ENCODE peak calls at places on chromosomes 13 and 19, in nine cellular contexts. Z is activated CD4-positive, alpha-beta memory T cell treated with anti-CD3 and anti-CD28 coated beads, Interleukin-2, amount 10 ng/mL, durations not matched to agents 7 days and 5 days; I is NCI-H1092; O is activated CD4-positive, alpha-beta T cell treated with anti-CD3 and anti-CD28 coated beads for 36 hours; K is amygdala; E is activated CD8-positive, alpha-beta memory T cell treated with anti-CD3 and anti-CD28 coated beads for 48 hours; D is ACHN; U is Caco-2; F is tibial nerve. T is an unnamed sample.

GRCh38 chr19:3932931-3933810 is at the start of gene NMRK2:
- DNase-seq in F (no peak), E (no peak), K (no peak), I (no peak), Z (no peak), U (no peak), O (peak; percentile 45), D (no peak), T (no peak)

GRCh38 chr19:55495646-55496349 is 7.6 kb downstream of the SSC5D start:
- DNase-seq in D (no peak), E (no peak), U (peak; percentile 47), I (no peak), Z (no peak), O (no peak), F (no peak), K (no peak), T (no peak)

GRCh38 chr19:29805026-29805925 is 6.5 kb upstream of the CCNE1 start:
- DNase-seq in D (no peak), U (no peak), E (no peak), F (no peak), O (no peak), K (no peak), I (no peak), Z (no peak), T (no peak)

GRCh38 chr19:1408300-1409203 is 1.2 kb downstream of the DAZAP1 start:
- DNase-seq in D (peak; percentile 32), I (no peak), U (peak; percentile 38), F (no peak), Z (peak; percentile 67), O (peak; percentile 74), K (no peak), E (no peak), T (peak; percentile 53)

GRCh38 chr13:109568273-109568900 is 218.0 kb downstream of the IRS2 start:
- DNase-seq in K (no peak), O (no peak), Z (no peak), U (no peak), F (no peak), D (no peak), I (no peak), E (no peak), T (peak; percentile 5)

GRCh38 chr19:35284153-35285140 is 2.1 kb downstream of the HAMP start:
- DNase-seq in K (no peak), E (no peak), D (no peak), F (no peak), I (no peak), U (no peak), O (no peak), Z (no peak), T (no peak)

GRCh38 chr19:18399008-18399407 is 1.6 kb upstream of the LRRC25 start:
- DNase-seq in K (no peak), D (no peak), O (no peak), E (no peak), Z (no peak), I (no peak), U (no peak), F (peak; percentile 48), T (peak; percentile 57)

GRCh38 chr19:49282184-49282583 is 42.8 kb downstream of the SLC6A16 start:
- DNase-seq in K (no peak), Z (no peak), U (no peak), D (no peak), O (no peak), I (no peak), E (no peak), F (no peak), T (no peak)

GRCh38 chr13:20360041-20360491 is 127.9 kb upstream of the GJB6 start:
- DNase-seq in I (no peak), F (no peak), Z (no peak), O (no peak), E (no peak), U (no peak), K (no peak), D (no peak), T (no peak)

GRCh38 chr13:41007359-41008118 is 11.6 kb downstream of the ELF1 start:
- DNase-seq in D (no peak), F (no peak), E (no peak), Z (peak; percentile 30), I (no peak), K (no peak), U (no peak), O (peak; percentile 35), T (peak; percentile 35)

GRCh38 chr19:45249261-45250033 is 1.6 kb upstream of the MARK4 start:
- DNase-seq in I (no peak), U (no peak), F (no peak), D (no peak), E (no peak), Z (no peak), O (no peak), K (no peak), T (no peak)

GRCh38 chr13:39474600-39474999 is 128.4 kb downstream of the LHFPL6 start:
- DNase-seq in E (no peak), Z (no peak), U (no peak), D (no peak), K (no peak), I (no peak), F (no peak), O (no peak), T (no peak)

GRCh38 chr19:13803038-13803437 is 7.8 kb downstream of the ZSWIM4 start:
- DNase-seq in E (no peak), D (no peak), Z (no peak), F (no peak), O (no peak), U (no peak), I (no peak), K (no peak), T (no peak)

GRCh38 chr19:9953802-9954542 is 17.7 kb upstream of the OLFM2 start:
- DNase-seq in U (no peak), F (no peak), K (peak; percentile 44), Z (no peak), O (no peak), E (no peak), I (no peak), D (no peak), T (no peak)

GRCh38 chr19:34254552-34255432 is at the start of gene GARRE1:
- DNase-seq in E (peak; percentile 8), U (peak; percentile 65), O (peak; percentile 92), D (peak; percentile 47), I (peak; percentile 53), Z (peak; percentile 37), F (no peak), K (no peak), T (peak; percentile 62)

GRCh38 chr19:56405062-56405461 is 930 bp downstream of the ZNF583 start:
- DNase-seq in K (no peak), O (peak; percentile 41), D (no peak), U (no peak), I (no peak), Z (no peak), E (no peak), F (no peak), T (no peak)

GRCh38 chr19:6044056-6044805 is 66.1 kb downstream of the RFX2 start:
- DNase-seq in D (no peak), K (no peak), E (no peak), I (no peak), O (no peak), Z (no peak), U (no peak), F (no peak), T (no peak)

GRCh38 chr13:84737671-84738070 is 855.4 kb upstream of the SLITRK1 start:
- DNase-seq in F (no peak), I (no peak), Z (no peak), D (no peak), O (no peak), E (no peak), U (no peak), K (no peak), T (no peak)

GRCh38 chr19:16343156-16343555 is 18.5 kb downstream of the KLF2 start:
- DNase-seq in K (no peak), O (no peak), D (no peak), Z (no peak), U (no peak), I (no peak), F (no peak), E (no peak), T (no peak)

GRCh38 chr19:55644842-55645511 is 1.5 kb downstream of the ZNF581 start:
- DNase-seq in K (no peak), D (no peak), I (no peak), Z (no peak), E (no peak), U (no peak), F (no peak), O (peak; percentile 5), T (no peak)

GRCh38 chr19:7871530-7872305 is 2.5 kb downstream of the PRR36 start:
- DNase-seq in Z (peak; percentile 81), O (peak; percentile 97), U (peak; percentile 89), D (peak; percentile 90), E (peak; percentile 57), K (peak; percentile 53), F (peak; percentile 72), I (no peak), T (peak; percentile 94)

GRCh38 chr19:3176715-3177501 is 1.7 kb upstream of the S1PR4 start:
- DNase-seq in O (peak; percentile 88), D (peak; percentile 32), K (no peak), F (no peak), U (no peak), E (peak; percentile 47), I (no peak), Z (peak; percentile 86), T (peak; percentile 79)

GRCh38 chr19:53586277-53586691 is 45.5 kb upstream of the DPRX start:
- DNase-seq in K (no peak), O (no peak), Z (no peak), D (no peak), E (no peak), U (peak; percentile 28), F (no peak), I (no peak), T (no peak)

GRCh38 chr13:85693889-85694511 is 105.2 kb downstream of the SLITRK6 start:
- DNase-seq in D (peak; percentile 2), I (no peak), E (no peak), F (no peak), Z (no peak), U (no peak), O (no peak), K (no peak), T (no peak)

GRCh38 chr13:20654156-20654555 is 49.3 kb upstream of the IL17D start:
- DNase-seq in O (no peak), Z (no peak), U (no peak), E (no peak), F (no peak), I (no peak), K (no peak), D (no peak), T (peak; percentile 5)

GRCh38 chr13:34357435-34358232 is 539.7 kb downstream of the RFC3 start:
- DNase-seq in Z (no peak), F (no peak), D (peak; percentile 33), O (no peak), I (no peak), K (no peak), E (no peak), U (no peak), T (peak; percentile 76)

GRCh38 chr19:2037676-2038255 is 13.3 kb downstream of the MKNK2 start:
- DNase-seq in F (no peak), O (no peak), I (no peak), K (no peak), U (no peak), E (no peak), Z (no peak), D (no peak), T (no peak)

GRCh38 chr19:38556521-38557174 is 61.1 kb downstream of the MAP4K1 start:
- DNase-seq in U (peak; percentile 32), F (no peak), E (no peak), I (no peak), D (no peak), K (no peak), Z (peak; percentile 41), O (no peak), T (no peak)

GRCh38 chr19:10206226-10206873 is 11.6 kb upstream of the DNMT1 start:
- DNase-seq in I (no peak), Z (no peak), U (no peak), D (peak; percentile 13), O (no peak), K (no peak), F (no peak), E (no peak), T (peak; percentile 19)

GRCh38 chr19:36837902-36838783 is at the start of gene ZNF790:
- DNase-seq in I (peak; percentile 79), K (peak; percentile 83), F (peak; percentile 86), D (peak; percentile 41), Z (peak; percentile 87), U (peak; percentile 38), E (peak; percentile 45), O (peak; percentile 92), T (peak; percentile 91)

GRCh38 chr13:41505209-41505835 is 48.0 kb downstream of the RGCC start:
- DNase-seq in O (no peak), U (no peak), I (no peak), Z (no peak), F (no peak), K (no peak), D (no peak), E (no peak), T (peak; percentile 83)

T was measured in GM03348.